ENCODE peak calls at places on chromosomes 12 and 14, in eight cellular contexts. E, Q, J, K, W, S, G and C are unnamed samples.

GRCh38 chr12:10641735-10642500 is 28.5 kb upstream of the MAGOHB start:
- DNase-seq in E (no peak), Q (peak), J (peak), K (no peak), W (no peak), S (no peak), G (peak), C (no peak)

GRCh38 chr14:73850940-73851339 is 691 bp upstream of the PTGR2 start:
- DNase-seq in E (no peak), Q (no peak), J (no peak), K (peak), W (no peak), S (no peak), G (peak), C (no peak)

GRCh38 chr14:29339491-29339890 is 572.9 kb downstream of the FOXG1 start:
- DNase-seq in E (no peak), Q (peak), J (no peak), K (no peak), W (no peak), S (no peak), G (peak), C (no peak)

GRCh38 chr14:92755495-92755894 is 7.1 kb upstream of the LGMN start:
- DNase-seq in E (no peak), Q (no peak), J (no peak), K (no peak), W (no peak), S (no peak), G (no peak), C (no peak)

GRCh38 chr14:61565181-61565580 is 130.1 kb upstream of the HIF1A start:
- DNase-seq in E (no peak), Q (peak), J (no peak), K (no peak), W (no peak), S (no peak), G (no peak), C (no peak)

GRCh38 chr14:24398943-24399801 is at the start of gene NYNRIN:
- DNase-seq in E (peak), Q (no peak), J (peak), K (no peak), W (peak), S (no peak), G (no peak), C (no peak)

GRCh38 chr12:109200825-109201495 is 84.6 kb downstream of the ACACB start:
- DNase-seq in E (no peak), Q (no peak), J (no peak), K (no peak), W (no peak), S (no peak), G (no peak), C (no peak)

GRCh38 chr12:107415834-107416233 is 269.8 kb upstream of the PWP1 start:
- DNase-seq in E (no peak), Q (peak), J (no peak), K (no peak), W (no peak), S (no peak), G (no peak), C (no peak)

GRCh38 chr12:12927211-12928079 is 24.5 kb downstream of the GPRC5D start:
- DNase-seq in E (no peak), Q (no peak), J (peak), K (no peak), W (peak), S (no peak), G (peak), C (no peak)

GRCh38 chr14:33165926-33166289 is 227.2 kb downstream of the NPAS3 start:
- DNase-seq in E (no peak), Q (no peak), J (no peak), K (no peak), W (no peak), S (no peak), G (no peak), C (no peak)